ENCODE peak calls at places on chromosomes 5 and 9, in seven cellular contexts. R, Q, E, A, G, Z and L are unnamed samples.

GRCh38 chr9:110257971-110258370 is 1.7 kb upstream of the TXN start:
- DNase-seq in R (no peak), Q (no peak), E (no peak), A (no peak), G (no peak), Z (no peak), L (no peak)

GRCh38 chr9:72753261-72753893 is 199.5 kb downstream of the ALDH1A1 start:
- DNase-seq in R (no peak), Q (no peak), E (no peak), A (no peak), G (peak; percentile 4), Z (no peak), L (no peak)

GRCh38 chr5:32805966-32806626 is 95.0 kb downstream of the NPR3 start:
- DNase-seq in R (no peak), Q (no peak), E (peak; percentile 23), A (no peak), G (peak; percentile 74), Z (no peak), L (no peak)

GRCh38 chr5:60208681-60209080 is 315.2 kb upstream of the PDE4D start:
- DNase-seq in R (no peak), Q (peak; percentile 28), E (no peak), A (no peak), G (no peak), Z (no peak), L (no peak)

GRCh38 chr9:109604788-109605187 is 106.7 kb upstream of the PTPN3 start:
- DNase-seq in R (no peak), Q (no peak), E (no peak), A (no peak), G (no peak), Z (no peak), L (no peak)

GRCh38 chr5:19713740-19714139 is 274.3 kb downstream of the CDH18 start:
- DNase-seq in R (no peak), Q (no peak), E (no peak), A (no peak), G (peak; percentile 17), Z (no peak), L (no peak)

GRCh38 chr9:137784641-137785513 is 92.7 kb upstream of the CACNA1B start:
- DNase-seq in R (no peak), Q (no peak), E (no peak), A (no peak), G (no peak), Z (no peak), L (no peak)

GRCh38 chr9:37902804-37903580 is 935 bp downstream of the SLC25A51 start:
- DNase-seq in R (no peak), Q (no peak), E (peak; percentile 33), A (no peak), G (peak; percentile 50), Z (no peak), L (no peak)

GRCh38 chr9:70045452-70045851 is 1.8 kb downstream of the MAMDC2 start:
- DNase-seq in R (no peak), Q (no peak), E (no peak), A (no peak), G (no peak), Z (no peak), L (no peak)

GRCh38 chr9:9598723-9599122 is 1014.1 kb downstream of the PTPRD start:
- DNase-seq in R (no peak), Q (no peak), E (peak; percentile 29), A (no peak), G (no peak), Z (no peak), L (no peak)

GRCh38 chr5:82792001-82792615 is 285.1 kb downstream of the TMEM167A start:
- DNase-seq in R (no peak), Q (no peak), E (no peak), A (no peak), G (no peak), Z (no peak), L (no peak)

GRCh38 chr9:81574399-81574798 is 114.9 kb downstream of the TLE1 start:
- DNase-seq in R (no peak), Q (no peak), E (no peak), A (no peak), G (peak; percentile 28), Z (no peak), L (no peak)

GRCh38 chr5:58294598-58295298 is 165.1 kb downstream of the PLK2 start:
- DNase-seq in R (no peak), Q (no peak), E (no peak), A (no peak), G (peak; percentile 57), Z (no peak), L (no peak)

GRCh38 chr9:126982215-126983002 is 67.8 kb downstream of the RALGPS1 start:
- DNase-seq in R (no peak), Q (no peak), E (no peak), A (no peak), G (no peak), Z (no peak), L (no peak)

GRCh38 chr5:36607114-36607561 is 732 bp downstream of the SLC1A3 start:
- DNase-seq in R (no peak), Q (no peak), E (peak; percentile 81), A (peak; percentile 72), G (peak; percentile 59), Z (peak; percentile 37), L (no peak)

GRCh38 chr9:111621895-111622480 is 9.1 kb upstream of the DNAJC25 start:
- DNase-seq in R (no peak), Q (no peak), E (no peak), A (peak; percentile 19), G (peak; percentile 52), Z (peak; percentile 21), L (peak; percentile 49)

GRCh38 chr9:135588371-135588770 is 26.8 kb downstream of the PAEP start:
- DNase-seq in R (no peak), Q (peak; percentile 36), E (no peak), A (no peak), G (no peak), Z (no peak), L (no peak)

DNA sequence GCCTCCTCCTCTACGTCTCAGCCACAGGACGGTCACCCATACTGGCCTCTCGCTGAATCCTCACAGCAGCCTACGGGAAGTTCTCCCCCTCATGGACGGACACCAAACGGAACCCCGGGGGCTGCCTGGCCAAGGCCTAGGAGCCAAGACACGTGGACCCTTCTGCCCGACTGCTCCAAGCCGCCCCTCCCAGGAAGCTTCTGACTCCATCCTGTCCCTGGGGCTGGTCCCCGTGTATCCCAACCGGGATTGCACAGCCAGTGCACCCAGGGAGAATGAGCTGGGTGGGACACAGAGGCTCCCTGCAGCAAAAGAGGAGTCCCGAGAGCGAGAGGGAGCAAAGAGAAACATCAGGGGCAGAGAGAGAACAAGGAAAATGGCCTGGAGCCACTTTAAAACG is 3.2 kb downstream of the FAM78A start:
- DNase-seq in R (no peak), Q (no peak), E (no peak), A (no peak), G (no peak), Z (peak; percentile 83), L (no peak)
- H3K4me1 ChIP-seq in R (no peaks in the 10 kb centered on the region), Q (no peaks in the 10 kb centered on the region), E (no peaks in the 10 kb centered on the region), A (peaks cover 20% of the 10 kb centered on the region), G (no peaks in the 10 kb centered on the region), Z (peaks cover 46% of the 10 kb centered on the region), L (no peaks in the 10 kb centered on the region)

DNA sequence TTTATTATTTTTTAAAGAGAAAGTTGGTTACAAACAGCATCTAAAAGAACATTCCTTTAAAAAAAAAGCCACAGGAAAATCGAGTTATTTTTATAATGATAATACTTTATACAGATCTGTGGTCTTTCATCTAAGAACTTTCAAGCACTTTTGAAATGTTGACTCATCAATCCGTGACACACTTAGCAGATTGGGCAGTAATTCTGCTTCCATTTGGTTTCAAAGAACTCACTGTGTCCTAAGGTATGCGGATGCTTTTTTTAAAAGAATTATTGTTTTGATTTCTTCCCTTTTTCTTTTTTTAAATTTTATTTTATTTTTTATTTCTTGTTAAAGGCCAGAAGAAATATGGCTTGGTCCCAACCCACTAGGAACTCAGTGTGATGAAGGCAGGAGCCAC is 147.8 kb downstream of the AOPEP start:
- DNase-seq in R (no peak), Q (no peak), E (no peak), A (no peak), G (peak; percentile 44), Z (no peak), L (no peak)
- H3K27ac ChIP-seq in R (no peak overlapping the region), Q (no peak overlapping the region), E (no peak overlapping the region), A (no peak overlapping the region), G (no peak overlapping the region), Z (peak overlapping the region; percentile 6), L (no peak overlapping the region)

DNA sequence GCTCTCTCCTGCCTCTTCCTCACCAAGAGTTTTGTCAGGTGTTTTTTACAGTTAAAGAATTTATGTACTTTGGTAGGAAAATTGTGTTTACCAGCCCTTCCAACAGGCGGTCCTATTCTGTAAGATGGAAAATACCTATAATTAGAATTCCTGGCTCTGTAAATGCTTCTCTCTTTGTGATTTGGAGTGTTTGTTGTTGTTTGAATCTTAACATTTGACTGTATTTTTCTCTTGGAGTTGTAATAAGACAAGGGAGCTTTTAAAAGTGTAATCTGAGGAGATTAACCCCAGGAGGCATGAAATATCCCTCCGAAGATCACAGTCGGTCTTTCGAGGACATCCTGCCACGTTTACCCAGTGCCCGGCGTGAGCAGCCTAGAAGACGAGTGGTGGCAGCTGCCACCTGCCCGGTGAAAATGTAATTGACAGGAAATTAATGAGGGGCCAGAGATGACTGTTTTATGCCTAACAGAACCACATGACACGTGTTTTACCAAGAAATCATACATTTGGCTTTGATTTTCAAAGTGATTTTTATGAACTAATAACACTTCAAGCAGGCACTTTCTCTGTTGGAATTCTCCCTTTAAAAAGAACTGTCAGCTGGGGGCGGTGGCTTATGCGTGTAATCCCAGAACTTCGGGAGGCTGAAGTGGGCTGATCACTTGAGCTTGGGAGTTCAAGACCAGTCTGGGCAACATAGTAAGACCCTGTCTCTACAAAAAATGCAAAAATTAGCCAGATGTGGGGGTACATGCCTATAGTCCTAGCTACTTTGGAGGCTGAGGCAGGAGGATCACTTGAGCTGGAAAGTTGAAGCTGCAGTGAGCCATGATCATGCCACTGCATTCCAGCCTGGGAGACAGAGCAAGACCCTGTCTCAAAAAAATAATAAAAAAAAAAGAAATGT is 20.0 kb downstream of the ANKRD33B start:
- DNase-seq in R (no peak), Q (no peak), E (no peak), A (no peak), G (no peak), Z (no peak), L (no peak)
- H3K4me3 ChIP-seq in R (no peak overlapping the region), Q (peak overlapping the region; percentile 15), E (no peak overlapping the region), A (no peak overlapping the region), G (no peak overlapping the region), Z (no peak overlapping the region), L (no peak overlapping the region)

GRCh38 chr5:113118765-113119164 is 142.2 kb downstream of the DCP2 start:
- DNase-seq in R (no peak), Q (no peak), E (no peak), A (no peak), G (no peak), Z (no peak), L (no peak)
- H3K4me1 ChIP-seq in R (peaks cover 7% of the 10 kb centered on the region), Q (no peaks in the 10 kb centered on the region), E (peaks cover 1% of the 10 kb centered on the region), A (no peaks in the 10 kb centered on the region), G (peaks cover 15% of the 10 kb centered on the region), Z (peaks cover 13% of the 10 kb centered on the region), L (no peaks in the 10 kb centered on the region)

GRCh38 chr9:3497857-3498256 is 27.9 kb downstream of the RFX3 start:
- DNase-seq in R (no peak), Q (no peak), E (no peak), A (no peak), G (no peak), Z (no peak), L (no peak)
- H3K27ac ChIP-seq in R (no peak overlapping the region), Q (no peak overlapping the region), E (no peak overlapping the region), A (peak overlapping the region; percentile 7), G (no peak overlapping the region), Z (no peak overlapping the region), L (no peak overlapping the region)

GRCh38 chr9:130741831-130742449 is 48.4 kb downstream of the EXOSC2 start:
- DNase-seq in R (no peak), Q (no peak), E (no peak), A (no peak), G (peak; percentile 62), Z (no peak), L (no peak)
- H3K4me3 ChIP-seq in R (no peak overlapping the region), Q (no peak overlapping the region), E (no peak overlapping the region), A (no peak overlapping the region), G (no peak overlapping the region), Z (no peak overlapping the region), L (no peak overlapping the region)